ENCODE peak calls at places on chromosomes 6 and 20, in nine cellular contexts. O is B cell; W is cardiac fibroblast; E is RWPE1; Z is fibroblast of pulmonary artery; L is bronchial epithelial cell; Q is CD4-positive, alpha-beta T cell; X is left lung; F is H9. S is an unnamed sample.

GRCh38 chr20:35947489-35947888 is 6.8 kb downstream of the SCAND1 start:
- DNase-seq in O (peak), W (peak), E (no peak), Z (peak), L (peak), Q (no peak), X (no peak), F (peak), S (no peak)

GRCh38 chr6:136069119-136069518 is 181.0 kb downstream of the MTFR2 start:
- DNase-seq in O (no peak), W (peak), E (peak), Z (peak), L (peak), Q (no peak), X (no peak), F (no peak), S (no peak)

GRCh38 chr6:143513410-143513809 is 1.9 kb upstream of the FUCA2 start:
- DNase-seq in O (peak), W (no peak), E (peak), Z (no peak), L (peak), Q (peak), X (peak), F (peak), S (no peak)

GRCh38 chr6:143241110-143241509 is 180.4 kb downstream of the AIG1 start:
- DNase-seq in O (no peak), W (peak), E (no peak), Z (no peak), L (no peak), Q (no peak), X (no peak), F (no peak), S (no peak)

GRCh38 chr20:49590163-49591017 is 22.5 kb upstream of the PTGIS start:
- DNase-seq in O (no peak), W (peak), E (no peak), Z (peak), L (no peak), Q (no peak), X (no peak), F (no peak), S (no peak)

GRCh38 chr6:151063339-151063738 is 176.4 kb upstream of the AKAP12 start:
- DNase-seq in O (no peak), W (peak), E (peak), Z (peak), L (peak), Q (no peak), X (no peak), F (no peak), S (no peak)

GRCh38 chr20:15902493-15902892 is 670.8 kb downstream of the KIF16B start:
- DNase-seq in O (no peak), W (no peak), E (no peak), Z (no peak), L (no peak), Q (no peak), X (no peak), F (peak), S (no peak)

GRCh38 chr6:71254323-71254722 is 34.3 kb upstream of the OGFRL1 start:
- DNase-seq in O (no peak), W (no peak), E (no peak), Z (no peak), L (no peak), Q (no peak), X (no peak), F (no peak), S (no peak)

GRCh38 chr6:14876778-14877613 is 368.9 kb upstream of the JARID2 start:
- DNase-seq in O (peak), W (peak), E (peak), Z (peak), L (peak), Q (no peak), X (no peak), F (no peak), S (no peak)

GRCh38 chr20:3042621-3043020 is 801 bp upstream of the GNRH2 start:
- DNase-seq in O (peak), W (no peak), E (no peak), Z (no peak), L (no peak), Q (no peak), X (no peak), F (no peak), S (no peak)

GRCh38 chr20:4811661-4812181 is 90.0 kb downstream of the PRND start:
- DNase-seq in O (peak), W (no peak), E (no peak), Z (no peak), L (no peak), Q (peak), X (peak), F (no peak), S (no peak)

GRCh38 chr20:44264287-44264686 is 17.2 kb downstream of the GDAP1L1 start:
- DNase-seq in O (no peak), W (no peak), E (peak), Z (peak), L (no peak), Q (no peak), X (no peak), F (no peak), S (no peak)

GRCh38 chr20:49856904-49857303 is 44.3 kb downstream of the SLC9A8 start:
- DNase-seq in O (no peak), W (no peak), E (no peak), Z (no peak), L (no peak), Q (no peak), X (no peak), F (no peak), S (no peak)

GRCh38 chr20:19924255-19924654 is 92.9 kb upstream of the NAA20 start:
- DNase-seq in O (no peak), W (no peak), E (no peak), Z (no peak), L (no peak), Q (no peak), X (no peak), F (no peak), S (no peak)

GRCh38 chr6:41975276-41975675 is 33.7 kb upstream of the CCND3 start:
- DNase-seq in O (no peak), W (no peak), E (no peak), Z (no peak), L (no peak), Q (no peak), X (no peak), F (no peak), S (no peak)

GRCh38 chr20:25136643-25137559 is 55.0 kb upstream of the VSX1 start:
- DNase-seq in O (no peak), W (peak), E (peak), Z (peak), L (peak), Q (no peak), X (peak), F (no peak), S (no peak)

GRCh38 chr6:32840604-32841246 is 2.2 kb upstream of the TAP2 start:
- DNase-seq in O (no peak), W (no peak), E (no peak), Z (no peak), L (no peak), Q (no peak), X (no peak), F (no peak), S (no peak)

GRCh38 chr6:149918151-149918905 is 4.6 kb downstream of the RAET1G start:
- DNase-seq in O (no peak), W (no peak), E (no peak), Z (no peak), L (no peak), Q (no peak), X (no peak), F (no peak), S (no peak)

GRCh38 chr6:110404602-110405001 is 10.8 kb downstream of the DDO start:
- DNase-seq in O (no peak), W (peak), E (no peak), Z (peak), L (no peak), Q (no peak), X (no peak), F (no peak), S (no peak)

GRCh38 chr20:38165089-38165965 is at the start of gene TGM2:
- DNase-seq in O (peak), W (peak), E (peak), Z (peak), L (peak), Q (peak), X (peak), F (peak), S (peak)

GRCh38 chr20:51204794-51205193 is 181.9 kb upstream of the KCNG1 start:
- DNase-seq in O (no peak), W (no peak), E (no peak), Z (no peak), L (no peak), Q (no peak), X (no peak), F (no peak), S (no peak)

GRCh38 chr6:49462071-49462470 is 982 bp downstream of the MMUT start:
- DNase-seq in O (no peak), W (peak), E (peak), Z (no peak), L (peak), Q (no peak), X (no peak), F (no peak), S (no peak)

GRCh38 chr6:30184417-30185031 is 21.2 kb downstream of the TRIM15 start:
- DNase-seq in O (no peak), W (no peak), E (no peak), Z (no peak), L (no peak), Q (no peak), X (no peak), F (no peak), S (no peak)

GRCh38 chr6:130324657-130325056 is 41.2 kb upstream of the TMEM200A start:
- DNase-seq in O (no peak), W (peak), E (no peak), Z (peak), L (peak), Q (no peak), X (no peak), F (no peak), S (no peak)

GRCh38 chr6:163398104-163398503 is 16.4 kb upstream of the QKI start:
- DNase-seq in O (no peak), W (no peak), E (no peak), Z (no peak), L (no peak), Q (no peak), X (no peak), F (no peak), S (no peak)

GRCh38 chr6:144957236-144957937 is 672.3 kb downstream of the UTRN start:
- DNase-seq in O (no peak), W (no peak), E (no peak), Z (no peak), L (peak), Q (no peak), X (no peak), F (no peak), S (no peak)

GRCh38 chr20:10648651-10649050 is 25.1 kb downstream of the JAG1 start:
- DNase-seq in O (no peak), W (peak), E (no peak), Z (peak), L (no peak), Q (no peak), X (no peak), F (no peak), S (no peak)

GRCh38 chr6:101226677-101227135 is 166.8 kb upstream of the GRIK2 start:
- DNase-seq in O (no peak), W (peak), E (peak), Z (peak), L (peak), Q (no peak), X (no peak), F (peak), S (no peak)

GRCh38 chr6:169857343-169858292 is 106.2 kb downstream of the ERMARD start:
- DNase-seq in O (no peak), W (no peak), E (no peak), Z (no peak), L (no peak), Q (no peak), X (no peak), F (no peak), S (no peak)

GRCh38 chr6:76555090-76555489 is 482.6 kb upstream of the IMPG1 start:
- DNase-seq in O (no peak), W (no peak), E (no peak), Z (no peak), L (no peak), Q (no peak), X (no peak), F (peak), S (no peak)

GRCh38 chr6:113486172-113486571 is 371.0 kb upstream of the MARCKS start:
- DNase-seq in O (no peak), W (no peak), E (no peak), Z (no peak), L (peak), Q (no peak), X (no peak), F (no peak), S (no peak)

GRCh38 chr6:113489946-113490345 is 367.2 kb upstream of the MARCKS start:
- DNase-seq in O (no peak), W (no peak), E (no peak), Z (no peak), L (no peak), Q (no peak), X (no peak), F (no peak), S (no peak)

GRCh38 chr6:113488061-113488460 is 369.1 kb upstream of the MARCKS start:
- DNase-seq in O (no peak), W (peak), E (no peak), Z (peak), L (no peak), Q (no peak), X (no peak), F (no peak), S (no peak)

GRCh38 chr6:113490356-113490755 is 366.8 kb upstream of the MARCKS start:
- DNase-seq in O (no peak), W (no peak), E (no peak), Z (no peak), L (peak), Q (no peak), X (no peak), F (no peak), S (no peak)

DNA sequence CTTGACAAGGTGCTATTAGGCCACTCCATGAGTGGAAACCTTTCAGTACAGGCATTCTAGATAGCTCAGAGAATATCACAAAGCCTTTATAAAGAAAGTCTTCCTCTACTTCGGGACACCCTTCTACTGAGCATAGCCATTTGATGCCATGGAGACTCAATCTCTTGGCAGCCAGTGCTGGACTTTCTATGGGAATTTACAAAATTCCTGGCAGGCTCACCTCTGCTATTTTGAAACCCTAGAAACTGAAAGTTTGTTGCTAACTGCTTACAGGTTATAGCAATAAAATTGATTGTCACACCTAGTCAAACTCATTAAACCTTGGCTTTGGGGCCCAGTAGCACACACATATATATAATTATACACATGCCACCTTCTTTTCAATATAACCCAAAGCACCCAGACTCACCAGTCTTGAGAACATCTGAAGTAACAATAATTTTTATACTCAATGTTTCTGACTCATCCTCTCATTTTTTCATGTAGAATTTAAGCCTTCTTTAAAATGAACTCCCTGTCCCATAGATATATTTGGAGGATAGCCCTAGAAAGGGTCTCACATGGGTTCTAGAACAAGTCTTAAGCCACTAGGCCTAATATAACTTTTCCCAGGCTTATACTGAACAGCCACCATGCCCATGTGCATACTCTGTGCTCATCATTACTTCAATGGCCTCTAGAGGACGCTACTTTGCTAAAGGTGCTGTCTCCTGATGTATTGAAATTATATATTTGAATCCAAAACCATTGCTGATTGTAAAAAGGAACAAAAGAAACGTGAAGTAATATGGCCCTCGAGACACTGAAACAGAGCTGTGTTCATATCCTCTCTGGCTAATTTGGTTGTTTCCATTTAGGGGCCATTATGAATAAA is 368.1 kb upstream of the MARCKS start:
- DNase-seq in O (no peak), W (no peak), E (no peak), Z (no peak), L (no peak), Q (no peak), X (no peak), F (no peak), S (no peak)
- TF ChIP-seq CTCF in O (no peak), W (peak), E (no peak), Z (peak), L (peak), Q (no peak), X (no peak), F (peak), S (no peak)

DNA sequence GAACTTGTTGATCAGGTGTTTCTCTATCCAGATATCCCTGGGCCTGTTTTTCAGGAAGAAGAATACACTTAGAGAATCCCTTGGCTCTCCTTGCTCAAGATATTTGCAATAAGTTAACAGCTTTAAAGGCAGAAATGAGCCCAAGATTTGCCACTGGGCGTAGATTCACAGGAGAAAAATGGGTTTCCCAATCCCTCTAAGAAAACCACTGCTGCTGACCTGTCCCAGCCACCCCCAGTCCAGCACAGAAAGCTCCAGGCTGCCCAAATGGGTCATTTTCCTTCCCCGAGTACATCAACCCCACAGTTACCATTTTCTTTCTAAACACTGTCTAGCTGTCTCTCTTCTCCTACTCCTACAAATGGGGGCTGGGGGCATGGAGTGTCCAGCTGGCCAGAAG is 67.3 kb downstream of the ANKRD60 start:
- DNase-seq in O (no peak), W (no peak), E (no peak), Z (no peak), L (no peak), Q (no peak), X (no peak), F (no peak), S (no peak)
- TF ChIP-seq CTCF in O (no peak), W (no peak), E (no peak), Z (no peak), L (no peak), Q (no peak), X (no peak), F (no peak), S (no peak)

GRCh38 chr6:168072730-168073129 is 6.3 kb downstream of the FRMD1 start:
- DNase-seq in O (no peak), W (no peak), E (no peak), Z (no peak), L (no peak), Q (no peak), X (no peak), F (no peak), S (no peak)

GRCh38 chr6:168073937-168074730 is 4.9 kb downstream of the FRMD1 start:
- DNase-seq in O (no peak), W (no peak), E (no peak), Z (no peak), L (no peak), Q (no peak), X (no peak), F (no peak), S (no peak)

GRCh38 chr6:168072266-168072665 is 6.7 kb downstream of the FRMD1 start:
- DNase-seq in O (no peak), W (no peak), E (no peak), Z (no peak), L (no peak), Q (no peak), X (no peak), F (no peak), S (no peak)

GRCh38 chr6:168070804-168071203 is 8.2 kb downstream of the FRMD1 start:
- DNase-seq in O (no peak), W (no peak), E (no peak), Z (no peak), L (no peak), Q (no peak), X (no peak), F (no peak), S (no peak)

DNA sequence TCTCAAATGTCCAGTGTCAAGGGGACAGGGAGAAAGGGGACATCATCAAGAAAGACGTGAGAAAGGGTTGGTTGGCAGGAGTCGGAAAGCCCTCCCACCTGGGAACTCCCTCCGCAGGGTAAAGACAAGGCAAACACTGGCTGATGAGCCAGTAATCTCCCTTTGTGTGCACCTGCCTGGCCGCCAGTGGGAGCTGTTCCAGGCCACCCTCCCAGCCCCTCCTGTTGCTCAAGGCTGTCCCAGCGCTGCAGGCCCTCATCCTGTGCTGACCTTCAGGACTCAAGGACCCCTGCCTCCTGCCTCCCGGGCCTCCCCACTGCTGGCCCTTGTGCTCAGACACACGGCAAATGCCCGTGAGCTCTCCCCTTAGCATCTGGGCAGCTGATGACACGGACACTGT is 7.4 kb downstream of the FRMD1 start:
- DNase-seq in O (no peak), W (no peak), E (peak), Z (no peak), L (no peak), Q (no peak), X (no peak), F (peak), S (no peak)
- TF ChIP-seq CTCF in O (no peak), W (no peak), E (no peak), Z (no peak), L (no peak), Q (no peak), X (no peak), F (peak), S (peak)

GRCh38 chr6:146650799-146651481 is 52.2 kb downstream of the ADGB start:
- DNase-seq in O (no peak), W (no peak), E (peak), Z (no peak), L (peak), Q (no peak), X (no peak), F (no peak), S (no peak)
- TF ChIP-seq CTCF in O (no peak), W (no peak), E (no peak), Z (no peak), L (no peak), Q (no peak), X (no peak), F (no peak), S (no peak)

GRCh38 chr6:79735183-79735582 is 104.1 kb downstream of the SH3BGRL2 start:
- DNase-seq in O (no peak), W (no peak), E (no peak), Z (no peak), L (no peak), Q (no peak), X (no peak), F (no peak), S (no peak)

GRCh38 chr6:79742030-79742429 is 110.9 kb downstream of the SH3BGRL2 start:
- DNase-seq in O (no peak), W (no peak), E (no peak), Z (no peak), L (no peak), Q (no peak), X (no peak), F (no peak), S (no peak)

GRCh38 chr6:79733388-79733787 is 102.3 kb downstream of the SH3BGRL2 start:
- DNase-seq in O (no peak), W (no peak), E (no peak), Z (no peak), L (no peak), Q (no peak), X (no peak), F (no peak), S (no peak)

GRCh38 chr6:79734374-79734773 is 103.2 kb downstream of the SH3BGRL2 start:
- DNase-seq in O (no peak), W (no peak), E (no peak), Z (no peak), L (no peak), Q (no peak), X (no peak), F (no peak), S (no peak)

DNA sequence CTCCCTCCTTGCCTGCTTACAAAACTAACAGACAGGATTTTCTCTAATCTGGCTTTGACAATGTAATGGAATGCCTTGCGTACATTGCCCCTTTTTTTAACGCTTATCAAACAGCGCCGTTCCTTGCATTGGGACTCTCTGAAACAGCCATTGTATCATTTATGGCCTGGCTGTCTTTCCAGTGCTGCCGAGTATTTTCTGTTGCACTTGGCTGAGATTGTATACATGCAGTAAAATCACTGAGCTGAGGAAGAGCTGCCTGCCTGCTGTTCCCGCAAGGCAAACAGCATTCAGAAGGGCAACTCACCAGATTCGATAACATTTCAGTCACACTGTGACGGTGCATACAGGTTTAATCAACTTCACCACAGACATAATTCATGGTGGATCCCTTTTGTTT is 106.0 kb downstream of the SH3BGRL2 start:
- DNase-seq in O (no peak), W (peak), E (no peak), Z (peak), L (no peak), Q (no peak), X (no peak), F (no peak), S (no peak)
- TF ChIP-seq CTCF in O (no peak), W (no peak), E (no peak), Z (no peak), L (no peak), Q (no peak), X (no peak), F (no peak), S (no peak)

GRCh38 chr20:52372169-52372568 is 180.6 kb upstream of the ZFP64 start:
- DNase-seq in O (no peak), W (no peak), E (no peak), Z (no peak), L (no peak), Q (no peak), X (no peak), F (no peak), S (no peak)
- TF ChIP-seq CTCF in O (no peak), W (no peak), E (no peak), Z (no peak), L (no peak), Q (no peak), X (no peak), F (no peak), S (no peak)